ENCODE peak calls at places on chromosome 2, in six cellular contexts. W is pancreas, C is epithelial cell of proximal tubule, R is PC-3, A is BE2C, F is spleen. P is an unnamed sample.

GRCh38 chr2:37371979-37372378 is 27.5 kb downstream of the QPCT start:
- DNase-seq in W (no peak), C (no peak), R (no peak), A (no peak), F (no peak), P (no peak)

GRCh38 chr2:41949541-41950439 is 98.0 kb upstream of the PKDCC start:
- DNase-seq in W (no peak), C (no peak), R (no peak), A (no peak), F (no peak), P (no peak)

GRCh38 chr2:235950473-235950809 is 217.7 kb downstream of the GBX2 start:
- DNase-seq in W (no peak), C (no peak), R (no peak), A (no peak), F (peak), P (no peak)

GRCh38 chr2:201129044-201129505 is 13.1 kb downstream of the CFLAR start:
- DNase-seq in W (no peak), C (peak), R (peak), A (no peak), F (no peak), P (no peak)

GRCh38 chr2:172230783-172231446 is 128.2 kb upstream of the DLX2 start:
- DNase-seq in W (no peak), C (no peak), R (no peak), A (no peak), F (no peak), P (no peak)

GRCh38 chr2:232652505-232652851 is 19.1 kb downstream of the EFHD1 start:
- DNase-seq in W (no peak), C (no peak), R (no peak), A (no peak), F (no peak), P (no peak)

GRCh38 chr2:78063246-78064020 is 541.3 kb upstream of the LRRTM4 start:
- DNase-seq in W (no peak), C (no peak), R (no peak), A (no peak), F (no peak), P (no peak)

GRCh38 chr2:191255756-191256312 is 10.6 kb downstream of the MYO1B start:
- DNase-seq in W (no peak), C (no peak), R (peak), A (peak), F (no peak), P (no peak)

GRCh38 chr2:140183056-140183765 is 1403.0 kb upstream of the NXPH2 start:
- DNase-seq in W (no peak), C (no peak), R (no peak), A (no peak), F (no peak), P (no peak)

GRCh38 chr2:120227111-120227991 is 4.2 kb upstream of the TMEM185B start:
- DNase-seq in W (no peak), C (no peak), R (peak), A (peak), F (peak), P (no peak)

GRCh38 chr2:75432761-75433361 is 127.9 kb downstream of the EVA1A start:
- DNase-seq in W (no peak), C (peak), R (no peak), A (no peak), F (peak), P (peak)

GRCh38 chr2:32947076-32947483 is 327 bp downstream of the LTBP1 start:
- DNase-seq in W (peak), C (no peak), R (no peak), A (peak), F (peak), P (no peak)

GRCh38 chr2:217837001-217837491 is 165.7 kb downstream of the TNS1 start:
- DNase-seq in W (peak), C (no peak), R (peak), A (no peak), F (no peak), P (no peak)

GRCh38 chr2:63699549-63699839 is 110.7 kb downstream of the MDH1 start:
- DNase-seq in W (no peak), C (no peak), R (peak), A (no peak), F (no peak), P (no peak)

GRCh38 chr2:152097291-152098032 is 1.4 kb downstream of the CACNB4 start:
- DNase-seq in W (no peak), C (no peak), R (peak), A (no peak), F (no peak), P (no peak)

GRCh38 chr2:71226391-71226964 is 425 bp downstream of the PAIP2B start:
- DNase-seq in W (peak), C (no peak), R (peak), A (peak), F (peak), P (no peak)

GRCh38 chr2:31523871-31524492 is 56.8 kb downstream of the SRD5A2 start:
- DNase-seq in W (no peak), C (no peak), R (peak), A (peak), F (no peak), P (no peak)

GRCh38 chr2:129877795-129878775 is 101.4 kb upstream of the RAB6C start:
- DNase-seq in W (no peak), C (no peak), R (no peak), A (no peak), F (peak), P (peak)

GRCh38 chr2:120734930-120735611 is 597 bp upstream of the GLI2 start:
- DNase-seq in W (peak), C (no peak), R (no peak), A (no peak), F (peak), P (no peak)

GRCh38 chr2:15527074-15527739 is 33.9 kb downstream of the NBAS start:
- DNase-seq in W (no peak), C (no peak), R (peak), A (peak), F (no peak), P (no peak)

GRCh38 chr2:11133936-11134320 is 21.3 kb upstream of the SLC66A3 start:
- DNase-seq in W (no peak), C (no peak), R (no peak), A (no peak), F (peak), P (no peak)

GRCh38 chr2:209470466-209470865 is 46.6 kb downstream of the MAP2 start:
- DNase-seq in W (no peak), C (no peak), R (no peak), A (no peak), F (no peak), P (no peak)

GRCh38 chr2:209471037-209471436 is 47.2 kb downstream of the MAP2 start:
- DNase-seq in W (no peak), C (peak), R (peak), A (no peak), F (no peak), P (no peak)

GRCh38 chr2:209473930-209474419 is 50.1 kb downstream of the MAP2 start:
- DNase-seq in W (no peak), C (peak), R (peak), A (no peak), F (no peak), P (peak)

GRCh38 chr2:209472871-209473270 is 49.0 kb downstream of the MAP2 start:
- DNase-seq in W (no peak), C (no peak), R (no peak), A (no peak), F (no peak), P (no peak)

DNA sequence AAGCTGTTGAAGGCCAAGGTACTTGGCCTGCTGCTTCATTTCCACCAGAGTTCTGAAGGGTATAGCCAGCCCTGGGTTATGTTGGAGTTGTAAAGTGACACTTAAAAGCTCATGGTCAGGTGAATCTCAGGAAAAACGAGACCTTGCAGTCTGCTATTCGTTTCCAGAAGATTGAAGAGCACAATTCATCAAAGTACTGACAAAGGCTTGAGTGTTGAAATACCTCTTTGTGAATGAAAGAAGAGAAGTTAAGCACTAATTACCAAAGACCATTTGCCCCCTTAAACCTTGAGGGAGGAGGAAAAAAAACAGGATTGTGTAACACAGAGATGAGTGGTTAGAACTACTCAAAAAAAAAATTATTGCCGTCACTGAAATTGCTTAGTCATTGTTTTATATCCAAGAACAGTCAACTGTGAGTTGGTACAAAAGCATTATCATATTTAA is 48.6 kb downstream of the MAP2 start:
- DNase-seq in W (no peak), C (peak), R (peak), A (no peak), F (no peak), P (no peak)
- H3K4me3 ChIP-seq in W (no peak), C (no peak), R (no peak), A (no peak), F (no peak), P (no peak)

GRCh38 chr2:108594132-108594981 is 60.1 kb downstream of the LIMS1 start:
- DNase-seq in W (no peak), C (peak), R (peak), A (no peak), F (no peak), P (peak)
- H3K4me3 ChIP-seq in W (no peak), C (peak), R (peak), A (no peak), F (no peak), P (no peak)

GRCh38 chr2:127358971-127359370 is 28.8 kb downstream of the MAP3K2 start:
- DNase-seq in W (no peak), C (no peak), R (no peak), A (no peak), F (no peak), P (no peak)

GRCh38 chr2:127361929-127362328 is 25.8 kb downstream of the MAP3K2 start:
- DNase-seq in W (no peak), C (no peak), R (peak), A (no peak), F (no peak), P (peak)

GRCh38 chr2:127360242-127360641 is 27.5 kb downstream of the MAP3K2 start:
- DNase-seq in W (no peak), C (no peak), R (no peak), A (no peak), F (no peak), P (no peak)

GRCh38 chr2:127358044-127358443 is 29.7 kb downstream of the MAP3K2 start:
- DNase-seq in W (no peak), C (no peak), R (peak), A (no peak), F (no peak), P (no peak)

GRCh38 chr2:127359520-127359919 is 28.3 kb downstream of the MAP3K2 start:
- DNase-seq in W (no peak), C (no peak), R (no peak), A (no peak), F (no peak), P (no peak)
- H3K4me3 ChIP-seq in W (no peak), C (no peak), R (no peak), A (no peak), F (no peak), P (no peak)

GRCh38 chr2:188979119-188979729 is 5.1 kb downstream of the COL3A1 start:
- DNase-seq in W (no peak), C (no peak), R (no peak), A (no peak), F (no peak), P (no peak)
- H3K4me3 ChIP-seq in W (no peak), C (no peak), R (no peak), A (peak), F (no peak), P (no peak)

GRCh38 chr2:170873035-170873692 is 55.9 kb upstream of the GORASP2 start:
- DNase-seq in W (peak), C (no peak), R (peak), A (peak), F (peak), P (peak)
- H3K4me3 ChIP-seq in W (no peak), C (peak), R (peak), A (peak), F (no peak), P (no peak)

DNA sequence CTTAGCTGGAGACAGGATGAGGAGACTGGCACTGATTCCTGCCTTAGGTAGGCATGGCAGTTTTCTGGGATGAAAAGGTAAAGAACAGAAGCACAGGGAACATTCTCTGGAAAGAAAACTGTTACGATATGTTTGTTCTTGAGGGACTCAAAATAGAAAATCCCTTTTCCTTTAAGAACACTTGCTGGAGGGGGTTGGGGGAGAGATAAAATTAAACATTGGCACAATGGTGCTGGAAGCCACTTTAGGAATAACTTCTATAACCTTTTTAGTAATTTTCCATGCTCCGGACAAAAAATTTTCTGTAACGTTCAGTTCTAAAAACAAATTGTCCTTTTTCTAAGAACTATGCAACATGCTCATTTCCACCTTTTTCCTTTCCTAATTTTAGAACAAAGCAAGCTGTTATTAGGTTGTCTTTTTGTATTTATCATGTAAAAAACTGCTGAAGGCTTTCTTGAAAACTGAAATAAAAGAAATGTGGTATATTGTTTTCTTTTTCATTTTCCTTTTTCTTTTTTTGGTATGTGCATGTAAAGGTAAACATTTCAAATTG is 343.8 kb downstream of the EPHA4 start:
- DNase-seq in W (no peak), C (no peak), R (no peak), A (no peak), F (no peak), P (no peak)
- H3K4me3 ChIP-seq in W (no peak), C (no peak), R (no peak), A (no peak), F (no peak), P (no peak)

P was measured in kidney epithelial cell.